ENCODE peak calls at places on chromosomes 12 and 14, in six cellular contexts. V, X, H, O, L and M are unnamed samples.

GRCh38 chr12:62632521-62632920 is 165.9 kb downstream of the MON2 start:
- DNase-seq in V (peak), X (peak), H (peak), O (peak), L (no peak), M (no peak)

GRCh38 chr12:72234871-72235270 is 37.3 kb upstream of the TRHDE start:
- DNase-seq in V (no peak), X (no peak), H (no peak), O (no peak), L (no peak), M (no peak)

GRCh38 chr14:55760801-55761200 is 180.8 kb downstream of the KTN1 start:
- DNase-seq in V (no peak), X (no peak), H (no peak), O (no peak), L (no peak), M (no peak)

GRCh38 chr14:71060795-71061455 is 153.7 kb downstream of the PCNX1 start:
- DNase-seq in V (no peak), X (no peak), H (no peak), O (no peak), L (no peak), M (no peak)

GRCh38 chr14:63487724-63488123 is 55.5 kb downstream of the PPP2R5E start:
- DNase-seq in V (no peak), X (no peak), H (no peak), O (no peak), L (no peak), M (no peak)

GRCh38 chr14:93829839-93830481 is 41.7 kb upstream of the PRIMA1 start:
- DNase-seq in V (no peak), X (no peak), H (no peak), O (no peak), L (no peak), M (no peak)

GRCh38 chr14:92154283-92154942 is 32.6 kb downstream of the CPSF2 start:
- DNase-seq in V (no peak), X (no peak), H (no peak), O (no peak), L (no peak), M (no peak)

GRCh38 chr12:118536306-118536900 is 160.0 kb downstream of the SUDS3 start:
- DNase-seq in V (no peak), X (no peak), H (no peak), O (no peak), L (no peak), M (no peak)

GRCh38 chr12:75161495-75161894 is 48.1 kb downstream of the KCNC2 start:
- DNase-seq in V (no peak), X (no peak), H (no peak), O (no peak), L (no peak), M (no peak)

GRCh38 chr14:73736842-73737241 is 22.7 kb upstream of the PNMA1 start:
- DNase-seq in V (no peak), X (no peak), H (no peak), O (no peak), L (no peak), M (no peak)

GRCh38 chr14:44462372-44462771 is 44.7 kb downstream of the FSCB start:
- DNase-seq in V (no peak), X (no peak), H (no peak), O (no peak), L (no peak), M (no peak)

GRCh38 chr12:29316772-29317171 is 64.2 kb downstream of the ERGIC2 start:
- DNase-seq in V (no peak), X (peak), H (no peak), O (no peak), L (peak), M (no peak)

GRCh38 chr14:30990766-30991165 is 34.7 kb upstream of the AP4S1 start:
- DNase-seq in V (no peak), X (no peak), H (no peak), O (no peak), L (no peak), M (no peak)

GRCh38 chr14:90109858-90110257 is 48.1 kb downstream of the KCNK13 start:
- DNase-seq in V (no peak), X (no peak), H (no peak), O (peak), L (no peak), M (peak)

GRCh38 chr14:59438148-59438766 is 26.9 kb downstream of the GPR135 start:
- DNase-seq in V (no peak), X (no peak), H (no peak), O (peak), L (peak), M (no peak)

GRCh38 chr14:63663428-63664142 is 21.9 kb upstream of the WDR89 start:
- DNase-seq in V (no peak), X (no peak), H (no peak), O (peak), L (no peak), M (peak)

GRCh38 chr12:51954465-51955361 is 3.2 kb downstream of the ACVR1B start:
- DNase-seq in V (no peak), X (no peak), H (no peak), O (peak), L (peak), M (no peak)

GRCh38 chr14:104321151-104322130 is 183.1 kb downstream of the KIF26A start:
- DNase-seq in V (no peak), X (no peak), H (no peak), O (no peak), L (no peak), M (no peak)

GRCh38 chr14:26008290-26008689 is 589.5 kb downstream of the NOVA1 start:
- DNase-seq in V (no peak), X (no peak), H (no peak), O (peak), L (no peak), M (no peak)